ENCODE peak calls at places on chromosomes 4 and X, in ten cellular contexts. T, F, H, N, S, C, D, G, J and V are unnamed samples.

GRCh38 chr4:184399505-184399893 is 74.9 kb downstream of the IRF2 start:
- DNase-seq in T (no peak), F (no peak), H (no peak), N (no peak), S (no peak), C (no peak), D (no peak), G (no peak), J (no peak), V (no peak)

GRCh38 chr4:124529131-124529530 is 183.4 kb downstream of the ANKRD50 start:
- DNase-seq in T (peak), F (no peak), H (no peak), N (no peak), S (no peak), C (no peak), D (no peak), G (no peak), J (no peak), V (no peak)

GRCh38 chr4:98482847-98483806 is 175.3 kb downstream of the TSPAN5 start:
- DNase-seq in T (no peak), F (no peak), H (peak), N (no peak), S (no peak), C (peak), D (peak), G (no peak), J (no peak), V (peak)

GRCh38 chr4:40778090-40778489 is 28.3 kb downstream of the NSUN7 start:
- DNase-seq in T (no peak), F (no peak), H (no peak), N (no peak), S (no peak), C (no peak), D (no peak), G (no peak), J (no peak), V (no peak)

GRCh38 chr4:108372678-108373077 is 203.9 kb upstream of the LEF1 start:
- DNase-seq in T (no peak), F (no peak), H (no peak), N (no peak), S (no peak), C (no peak), D (no peak), G (no peak), J (no peak), V (no peak)

GRCh38 chr4:129403848-129404247 is 307.9 kb downstream of the C4orf33 start:
- DNase-seq in T (no peak), F (no peak), H (no peak), N (no peak), S (no peak), C (no peak), D (no peak), G (no peak), J (no peak), V (no peak)

GRCh38 chr4:76074468-76074867 is at the start of gene ART3:
- DNase-seq in T (no peak), F (no peak), H (peak), N (no peak), S (no peak), C (no peak), D (no peak), G (no peak), J (no peak), V (no peak)

GRCh38 chr4:124804041-124804440 is 91.5 kb upstream of the ANKRD50 start:
- DNase-seq in T (no peak), F (no peak), H (no peak), N (no peak), S (no peak), C (no peak), D (no peak), G (no peak), J (no peak), V (no peak)

GRCh38 chr4:44145868-44146267 is 302.7 kb downstream of the KCTD8 start:
- DNase-seq in T (no peak), F (no peak), H (peak), N (no peak), S (peak), C (peak), D (no peak), G (no peak), J (no peak), V (no peak)

GRCh38 chr4:140866492-140867005 is 110.4 kb upstream of the TBC1D9 start:
- DNase-seq in T (no peak), F (no peak), H (no peak), N (no peak), S (no peak), C (no peak), D (no peak), G (no peak), J (no peak), V (no peak)

GRCh38 chrX:113305496-113305895 is 464.9 kb upstream of the AMOT start:
- DNase-seq in T (peak), F (no peak), H (peak), N (no peak), S (peak), C (peak), D (peak), G (no peak), J (no peak), V (no peak)

GRCh38 chr4:25723409-25723808 is 67.8 kb downstream of the SLC34A2 start:
- DNase-seq in T (no peak), F (no peak), H (peak), N (no peak), S (no peak), C (no peak), D (no peak), G (no peak), J (no peak), V (no peak)

GRCh38 chr4:70688795-70689231 is 481 bp downstream of the UTP3 start:
- DNase-seq in T (peak), F (no peak), H (no peak), N (no peak), S (no peak), C (no peak), D (no peak), G (no peak), J (no peak), V (no peak)

GRCh38 chr4:156889616-156890594 is 81.7 kb downstream of the PDGFC start:
- DNase-seq in T (peak), F (no peak), H (peak), N (no peak), S (peak), C (peak), D (no peak), G (no peak), J (peak), V (no peak)

GRCh38 chr4:55768291-55768690 is 51.3 kb upstream of the EXOC1L start:
- DNase-seq in T (peak), F (no peak), H (peak), N (no peak), S (peak), C (peak), D (peak), G (no peak), J (no peak), V (no peak)

GRCh38 chr4:31114821-31115220 is 394.7 kb downstream of the PCDH7 start:
- DNase-seq in T (no peak), F (no peak), H (no peak), N (no peak), S (no peak), C (no peak), D (no peak), G (no peak), J (no peak), V (no peak)

GRCh38 chr4:123363729-123364128 is 32.9 kb upstream of the SPRY1 start:
- DNase-seq in T (no peak), F (no peak), H (no peak), N (no peak), S (no peak), C (no peak), D (no peak), G (no peak), J (no peak), V (no peak)

GRCh38 chr4:23889814-23890269 is at the start of gene PPARGC1A:
- DNase-seq in T (no peak), F (no peak), H (peak), N (peak), S (no peak), C (peak), D (no peak), G (no peak), J (peak), V (no peak)

GRCh38 chr4:123930971-123931370 is 534.4 kb downstream of the SPRY1 start:
- DNase-seq in T (no peak), F (no peak), H (peak), N (no peak), S (no peak), C (peak), D (no peak), G (no peak), J (no peak), V (no peak)

GRCh38 chr4:81211956-81212355 is 3.1 kb downstream of the PRKG2 start:
- DNase-seq in T (peak), F (no peak), H (peak), N (no peak), S (no peak), C (no peak), D (no peak), G (no peak), J (no peak), V (no peak)

GRCh38 chr4:186624951-186625350 is 69.6 kb upstream of the MTNR1A start:
- DNase-seq in T (peak), F (no peak), H (peak), N (no peak), S (peak), C (peak), D (peak), G (no peak), J (no peak), V (no peak)

GRCh38 chr4:99612281-99612680 is 37.7 kb downstream of the MTTP start:
- DNase-seq in T (no peak), F (no peak), H (no peak), N (no peak), S (no peak), C (no peak), D (no peak), G (no peak), J (no peak), V (no peak)

GRCh38 chr4:74583757-74584156 is 138.8 kb downstream of the AREG start:
- DNase-seq in T (no peak), F (no peak), H (peak), N (no peak), S (no peak), C (no peak), D (no peak), G (no peak), J (no peak), V (no peak)

GRCh38 chr4:173252024-173252935 is 81.9 kb downstream of the HMGB2 start:
- DNase-seq in T (peak), F (no peak), H (peak), N (no peak), S (peak), C (peak), D (peak), G (no peak), J (peak), V (peak)

GRCh38 chr4:124144302-124144701 is 568.2 kb downstream of the ANKRD50 start:
- DNase-seq in T (no peak), F (no peak), H (no peak), N (no peak), S (no peak), C (peak), D (no peak), G (no peak), J (no peak), V (no peak)

GRCh38 chr4:30553721-30554120 is 166.4 kb upstream of the PCDH7 start:
- DNase-seq in T (no peak), F (no peak), H (peak), N (no peak), S (peak), C (no peak), D (no peak), G (no peak), J (no peak), V (no peak)

GRCh38 chr4:107167051-107167450 is 130.9 kb upstream of the DKK2 start:
- DNase-seq in T (no peak), F (no peak), H (no peak), N (no peak), S (no peak), C (no peak), D (no peak), G (no peak), J (no peak), V (no peak)

GRCh38 chrX:71282514-71283408 is 674 bp upstream of the NONO start:
- DNase-seq in T (peak), F (no peak), H (peak), N (no peak), S (no peak), C (peak), D (no peak), G (no peak), J (no peak), V (peak)

GRCh38 chr4:177401658-177402273 is 40.5 kb downstream of the AGA start:
- DNase-seq in T (no peak), F (no peak), H (no peak), N (no peak), S (no peak), C (no peak), D (no peak), G (no peak), J (no peak), V (no peak)

GRCh38 chr4:6356076-6356560 is 86.5 kb downstream of the WFS1 start:
- DNase-seq in T (no peak), F (no peak), H (no peak), N (no peak), S (no peak), C (no peak), D (no peak), G (no peak), J (no peak), V (no peak)

GRCh38 chr4:82519776-82520175 is 42.0 kb downstream of the TMEM150C start:
- DNase-seq in T (peak), F (no peak), H (peak), N (no peak), S (no peak), C (no peak), D (no peak), G (no peak), J (no peak), V (no peak)

GRCh38 chr4:109574443-109574850 is 14.4 kb downstream of the MCUB start:
- DNase-seq in T (no peak), F (no peak), H (peak), N (no peak), S (no peak), C (peak), D (no peak), G (no peak), J (no peak), V (no peak)

GRCh38 chr4:168437192-168437938 is 42.9 kb downstream of the DDX60L start:
- DNase-seq in T (no peak), F (no peak), H (no peak), N (no peak), S (no peak), C (peak), D (no peak), G (no peak), J (no peak), V (no peak)

GRCh38 chrX:39772057-39772832 is 325.5 kb downstream of the BCOR start:
- DNase-seq in T (no peak), F (no peak), H (peak), N (no peak), S (no peak), C (peak), D (no peak), G (no peak), J (no peak), V (no peak)

GRCh38 chr4:159434496-159435241 is 331.8 kb downstream of the RAPGEF2 start:
- DNase-seq in T (peak), F (no peak), H (peak), N (no peak), S (no peak), C (no peak), D (no peak), G (no peak), J (no peak), V (no peak)

GRCh38 chr4:1009647-1010521 is 1.5 kb upstream of the FGFRL1 start:
- DNase-seq in T (peak), F (peak), H (peak), N (peak), S (no peak), C (peak), D (peak), G (peak), J (peak), V (no peak)

GRCh38 chr4:146269228-146269653 is 54.9 kb downstream of the REELD1 start:
- DNase-seq in T (no peak), F (peak), H (no peak), N (no peak), S (no peak), C (no peak), D (no peak), G (no peak), J (no peak), V (no peak)